ENCODE peak calls at places on chromosome 13, in eight cellular contexts. N is A549; O is lower leg skin; E is fibroblast of mammary gland; S is WTC11; H is CD8-positive, alpha-beta T cell; X is H9; Z is BE2C. W is an unnamed sample.

GRCh38 chr13:60411464-60411863 is 14.4 kb downstream of the TDRD3 start:
- DNase-seq in N (no peak), O (no peak), E (no peak), S (no peak), H (no peak), X (no peak), Z (no peak), W (no peak)

GRCh38 chr13:98771838-98772611 is 19.6 kb upstream of the SLC15A1 start:
- DNase-seq in N (no peak), O (no peak), E (no peak), S (no peak), H (no peak), X (no peak), Z (no peak), W (no peak)

GRCh38 chr13:112890316-112891131 is 78.5 kb upstream of the MCF2L start:
- DNase-seq in N (no peak), O (no peak), E (no peak), S (no peak), H (no peak), X (no peak), Z (no peak), W (no peak)

GRCh38 chr13:95660981-95661581 is 15.9 kb upstream of the DNAJC3 start:
- DNase-seq in N (peak), O (no peak), E (peak), S (no peak), H (no peak), X (no peak), Z (peak), W (no peak)

GRCh38 chr13:30052127-30052526 is 201.7 kb upstream of the UBL3 start:
- DNase-seq in N (no peak), O (no peak), E (no peak), S (peak), H (no peak), X (peak), Z (no peak), W (no peak)

GRCh38 chr13:26198116-26198515 is 24.0 kb downstream of the RNF6 start:
- DNase-seq in N (no peak), O (no peak), E (no peak), S (no peak), H (no peak), X (no peak), Z (no peak), W (no peak)

GRCh38 chr13:33213797-33214196 is 71.8 kb downstream of the STARD13 start:
- DNase-seq in N (no peak), O (no peak), E (peak), S (no peak), H (no peak), X (no peak), Z (no peak), W (no peak)

GRCh38 chr13:45393941-45394570 is 24.1 kb downstream of the SLC25A30 start:
- DNase-seq in N (peak), O (no peak), E (peak), S (peak), H (no peak), X (peak), Z (peak), W (no peak)

DNA sequence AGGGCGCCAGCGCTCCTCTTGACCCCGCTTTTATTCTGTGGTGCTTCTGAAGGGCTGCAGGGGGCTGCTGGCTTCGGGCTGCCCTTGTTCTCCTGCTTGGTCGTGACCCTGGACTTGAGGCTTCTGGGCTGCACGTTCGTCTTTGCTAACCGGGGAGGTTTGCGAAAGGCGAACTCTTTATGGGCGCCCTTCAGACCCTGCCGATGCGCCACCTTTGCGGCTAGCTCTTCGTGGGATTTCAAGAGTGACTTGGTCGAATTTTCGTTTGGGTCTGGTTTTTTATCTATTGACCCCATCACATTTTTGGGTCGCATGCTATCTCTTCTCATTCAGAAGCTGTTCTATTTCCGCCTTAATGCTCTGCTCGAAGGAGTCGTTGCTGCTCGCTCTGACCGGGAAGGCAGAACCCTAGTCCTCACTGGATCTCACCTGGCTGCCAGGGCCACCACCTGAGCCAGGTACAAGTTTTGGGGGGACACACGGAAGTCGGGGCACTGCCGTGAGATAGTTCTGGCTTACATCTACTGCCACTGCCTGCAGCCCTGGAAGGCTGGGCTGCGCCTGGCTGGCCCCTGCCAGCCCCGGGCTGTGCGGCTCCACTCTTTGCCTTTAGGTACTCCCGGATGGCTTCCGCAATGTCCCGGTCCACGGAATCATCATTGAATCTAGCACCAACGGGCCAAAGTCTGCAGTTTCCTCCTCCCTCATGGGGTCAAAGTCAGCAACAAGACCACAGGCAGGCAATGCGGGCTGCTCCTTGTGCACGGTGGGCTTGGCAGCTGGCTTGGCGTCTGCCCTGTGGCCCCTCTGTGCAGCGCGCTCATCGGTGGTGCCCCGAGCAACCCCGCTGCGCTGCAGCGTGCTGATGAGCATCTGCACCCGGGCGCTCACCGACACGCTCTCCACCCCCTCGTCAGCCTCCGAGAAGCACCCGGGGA is 16.2 kb downstream of the RB1 start:
- DNase-seq in N (no peak), O (no peak), E (no peak), S (no peak), H (no peak), X (no peak), Z (no peak), W (no peak)
- TF ChIP-seq CTCF in N (no peak), O (no peak), E (no peak), S (no peak), H (no peak), X (no peak), Z (no peak), W (no peak)

GRCh38 chr13:74574964-74575728 is 440.9 kb upstream of the KLF12 start:
- DNase-seq in N (no peak), O (no peak), E (no peak), S (no peak), H (no peak), X (peak), Z (no peak), W (no peak)
- TF ChIP-seq CTCF in N (no peak), O (no peak), E (no peak), S (no peak), H (no peak), X (peak), Z (peak), W (no peak)

DNA sequence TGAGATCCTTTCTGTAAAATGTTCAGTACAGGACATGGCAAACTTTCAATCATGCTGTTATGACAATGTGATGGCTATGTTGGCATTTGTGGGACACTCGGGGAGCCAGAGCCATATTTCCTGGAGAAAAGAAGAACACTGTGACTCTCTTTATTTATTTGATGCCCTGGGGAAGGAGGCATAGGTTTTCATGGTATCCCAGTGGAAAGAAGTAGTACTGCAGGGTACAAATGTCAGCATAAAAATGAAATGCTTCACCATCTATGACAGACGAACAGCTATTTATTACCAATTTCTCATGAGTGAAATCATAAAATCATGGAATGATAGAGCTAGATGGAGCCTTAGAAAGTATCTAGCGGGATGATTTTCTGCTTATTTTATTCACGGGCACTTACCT is 217.1 kb downstream of the COL4A1 start:
- DNase-seq in N (no peak), O (no peak), E (no peak), S (no peak), H (no peak), X (no peak), Z (no peak), W (no peak)
- TF ChIP-seq CTCF in N (no peak), O (no peak), E (peak), S (peak), H (no peak), X (peak), Z (peak), W (peak)

GRCh38 chr13:22569830-22570229 is 610.9 kb upstream of the SGCG start:
- DNase-seq in N (no peak), O (no peak), E (no peak), S (no peak), H (no peak), X (no peak), Z (no peak), W (no peak)
- TF ChIP-seq CTCF in N (no peak), O (no peak), E (no peak), S (no peak), H (no peak), X (peak), Z (no peak), W (no peak)

DNA sequence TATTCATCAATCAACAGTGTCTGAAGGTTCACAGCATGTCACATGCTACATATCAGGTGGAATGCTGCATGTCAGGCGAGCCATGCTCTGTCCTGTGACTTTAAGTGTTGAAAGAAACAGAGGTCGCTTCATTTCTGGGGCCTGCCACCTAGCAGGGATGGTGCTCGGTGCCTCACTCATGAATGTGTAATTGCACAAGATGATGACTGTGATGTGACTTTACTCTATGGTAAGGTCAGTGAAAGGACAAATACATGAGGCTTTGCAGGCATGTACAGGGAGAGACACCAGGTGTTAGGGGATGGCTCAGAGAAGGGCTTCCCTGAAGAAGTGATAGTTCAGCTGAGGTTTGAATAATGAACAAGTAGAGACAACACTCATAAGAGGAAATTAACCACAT is 66.7 kb downstream of the FRY start:
- DNase-seq in N (no peak), O (no peak), E (peak), S (no peak), H (no peak), X (no peak), Z (no peak), W (peak)
- TF ChIP-seq CTCF in N (no peak), O (no peak), E (no peak), S (no peak), H (no peak), X (no peak), Z (no peak), W (no peak)

GRCh38 chr13:49554387-49554786 is 31.0 kb downstream of the RCBTB1 start:
- DNase-seq in N (no peak), O (no peak), E (no peak), S (peak), H (no peak), X (no peak), Z (no peak), W (no peak)
- TF ChIP-seq CTCF in N (no peak), O (no peak), E (no peak), S (no peak), H (no peak), X (no peak), Z (peak), W (no peak)

W was measured in CD14-positive monocyte.